ENCODE peak calls at places on chromosomes 1 and 21, in seven cellular contexts. S, D, M, V, E, P and R are unnamed samples.

GRCh38 chr1:44405804-44406743 is 1.0 kb downstream of the RNF220 start:
- DNase-seq in S (no peak), D (peak), M (no peak), V (no peak), E (no peak), P (no peak), R (peak)

GRCh38 chr21:33856893-33857527 is 58.6 kb downstream of the ATP5PO start:
- DNase-seq in S (no peak), D (no peak), M (peak), V (no peak), E (no peak), P (no peak), R (peak)

GRCh38 chr1:44604167-44604955 is 69.9 kb downstream of the TMEM53 start:
- DNase-seq in S (no peak), D (no peak), M (no peak), V (no peak), E (no peak), P (no peak), R (no peak)

GRCh38 chr1:228337711-228338520 is 68.7 kb downstream of the TRIM11 start:
- DNase-seq in S (no peak), D (no peak), M (peak), V (no peak), E (no peak), P (no peak), R (no peak)

GRCh38 chr1:3399732-3400131 is 54.7 kb upstream of the ARHGEF16 start:
- DNase-seq in S (no peak), D (no peak), M (no peak), V (no peak), E (no peak), P (no peak), R (no peak)

GRCh38 chr1:153392822-153393221 is 1.9 kb upstream of the S100A8 start:
- DNase-seq in S (no peak), D (no peak), M (no peak), V (no peak), E (no peak), P (no peak), R (no peak)

GRCh38 chr1:97365026-97365425 is 555.8 kb downstream of the DPYD start:
- DNase-seq in S (no peak), D (no peak), M (no peak), V (no peak), E (no peak), P (peak), R (no peak)

GRCh38 chr21:26846036-26846931 is 1.1 kb upstream of the ADAMTS1 start:
- DNase-seq in S (peak), D (peak), M (peak), V (peak), E (peak), P (peak), R (peak)

GRCh38 chr1:22930235-22930912 is 42.3 kb downstream of the LACTBL1 start:
- DNase-seq in S (no peak), D (peak), M (no peak), V (peak), E (peak), P (peak), R (peak)

GRCh38 chr1:119275145-119275929 is 93.2 kb upstream of the HAO2 start:
- DNase-seq in S (peak), D (peak), M (peak), V (peak), E (peak), P (peak), R (peak)

GRCh38 chr1:1907098-1907736 is 7.8 kb upstream of the CALML6 start:
- DNase-seq in S (peak), D (no peak), M (no peak), V (no peak), E (no peak), P (peak), R (no peak)

GRCh38 chr1:152869808-152870419 is 8.2 kb upstream of the SMCP start:
- DNase-seq in S (peak), D (peak), M (peak), V (peak), E (peak), P (peak), R (peak)

GRCh38 chr1:61268546-61269243 is 186.3 kb downstream of the NFIA start:
- DNase-seq in S (no peak), D (no peak), M (no peak), V (no peak), E (no peak), P (no peak), R (no peak)

GRCh38 chr1:237736372-237737029 is 154.2 kb downstream of the ZP4 start:
- DNase-seq in S (no peak), D (no peak), M (no peak), V (peak), E (peak), P (no peak), R (no peak)

GRCh38 chr1:2860476-2861142 is 59.1 kb upstream of the TTC34 start:
- DNase-seq in S (no peak), D (no peak), M (no peak), V (no peak), E (no peak), P (no peak), R (no peak)

GRCh38 chr21:14895792-14896191 is 169.0 kb downstream of the NRIP1 start:
- DNase-seq in S (no peak), D (no peak), M (no peak), V (no peak), E (no peak), P (no peak), R (no peak)

GRCh38 chr21:35324372-35325220 is 275.5 kb upstream of the RUNX1 start:
- DNase-seq in S (no peak), D (no peak), M (no peak), V (peak), E (peak), P (peak), R (peak)

GRCh38 chr21:30257773-30258172 is 25.0 kb downstream of the KRTAP24-1 start:
- DNase-seq in S (no peak), D (no peak), M (no peak), V (peak), E (peak), P (peak), R (no peak)

GRCh38 chr1:86692636-86693035 is 11.7 kb upstream of the SH3GLB1 start:
- DNase-seq in S (no peak), D (no peak), M (no peak), V (no peak), E (no peak), P (no peak), R (no peak)

GRCh38 chr1:62727656-62728396 is 39.6 kb upstream of the DOCK7 start:
- DNase-seq in S (no peak), D (no peak), M (no peak), V (no peak), E (no peak), P (no peak), R (peak)

GRCh38 chr1:210653771-210654170 is 325.1 kb downstream of the HHAT start:
- DNase-seq in S (no peak), D (no peak), M (no peak), V (no peak), E (no peak), P (peak), R (no peak)

GRCh38 chr1:56520202-56520601 is 59.2 kb downstream of the PLPP3 start:
- DNase-seq in S (no peak), D (no peak), M (no peak), V (no peak), E (no peak), P (peak), R (no peak)

GRCh38 chr1:33762962-33763361 is 100.9 kb upstream of the HMGB4 start:
- DNase-seq in S (no peak), D (no peak), M (no peak), V (no peak), E (no peak), P (peak), R (peak)

GRCh38 chr1:2032737-2033136 is 13.6 kb downstream of the GABRD start:
- DNase-seq in S (no peak), D (no peak), M (no peak), V (no peak), E (no peak), P (no peak), R (no peak)

GRCh38 chr21:36718951-36719501 is 20.1 kb downstream of the SIM2 start:
- DNase-seq in S (peak), D (no peak), M (no peak), V (no peak), E (no peak), P (no peak), R (no peak)

GRCh38 chr1:168145184-168146159 is 8.7 kb upstream of the GPR161 start:
- DNase-seq in S (peak), D (peak), M (peak), V (peak), E (peak), P (peak), R (peak)

GRCh38 chr1:1290238-1290731 is 10.0 kb downstream of the SCNN1D start:
- DNase-seq in S (peak), D (peak), M (no peak), V (peak), E (peak), P (no peak), R (no peak)

GRCh38 chr1:15178571-15179484 is 25.3 kb downstream of the TMEM51 start:
- DNase-seq in S (no peak), D (no peak), M (no peak), V (peak), E (peak), P (peak), R (peak)

GRCh38 chr1:47213230-47213676 is 18.8 kb downstream of the TAL1 start:
- DNase-seq in S (no peak), D (no peak), M (no peak), V (no peak), E (no peak), P (no peak), R (no peak)

GRCh38 chr1:118578276-118578675 is 393.2 kb upstream of the SPAG17 start:
- DNase-seq in S (no peak), D (no peak), M (no peak), V (no peak), E (no peak), P (no peak), R (no peak)

GRCh38 chr1:152942161-152942560 is 4.8 kb upstream of the SPRR5 start:
- DNase-seq in S (no peak), D (no peak), M (no peak), V (no peak), E (no peak), P (no peak), R (no peak)

GRCh38 chr1:91611498-91611917 is 110.9 kb downstream of the CDC7 start:
- DNase-seq in S (no peak), D (peak), M (no peak), V (no peak), E (no peak), P (peak), R (peak)

GRCh38 chr1:207427832-207428231 is 26.3 kb upstream of the CR2 start:
- DNase-seq in S (no peak), D (no peak), M (no peak), V (no peak), E (no peak), P (no peak), R (no peak)

GRCh38 chr1:207421078-207421477 is 33.0 kb upstream of the CR2 start:
- DNase-seq in S (no peak), D (no peak), M (no peak), V (no peak), E (no peak), P (no peak), R (no peak)

GRCh38 chr1:207424570-207425131 is 29.5 kb upstream of the CR2 start:
- DNase-seq in S (no peak), D (no peak), M (no peak), V (no peak), E (no peak), P (no peak), R (no peak)

GRCh38 chr1:207420109-207420508 is 34.0 kb upstream of the CR2 start:
- DNase-seq in S (no peak), D (no peak), M (no peak), V (no peak), E (no peak), P (no peak), R (no peak)

DNA sequence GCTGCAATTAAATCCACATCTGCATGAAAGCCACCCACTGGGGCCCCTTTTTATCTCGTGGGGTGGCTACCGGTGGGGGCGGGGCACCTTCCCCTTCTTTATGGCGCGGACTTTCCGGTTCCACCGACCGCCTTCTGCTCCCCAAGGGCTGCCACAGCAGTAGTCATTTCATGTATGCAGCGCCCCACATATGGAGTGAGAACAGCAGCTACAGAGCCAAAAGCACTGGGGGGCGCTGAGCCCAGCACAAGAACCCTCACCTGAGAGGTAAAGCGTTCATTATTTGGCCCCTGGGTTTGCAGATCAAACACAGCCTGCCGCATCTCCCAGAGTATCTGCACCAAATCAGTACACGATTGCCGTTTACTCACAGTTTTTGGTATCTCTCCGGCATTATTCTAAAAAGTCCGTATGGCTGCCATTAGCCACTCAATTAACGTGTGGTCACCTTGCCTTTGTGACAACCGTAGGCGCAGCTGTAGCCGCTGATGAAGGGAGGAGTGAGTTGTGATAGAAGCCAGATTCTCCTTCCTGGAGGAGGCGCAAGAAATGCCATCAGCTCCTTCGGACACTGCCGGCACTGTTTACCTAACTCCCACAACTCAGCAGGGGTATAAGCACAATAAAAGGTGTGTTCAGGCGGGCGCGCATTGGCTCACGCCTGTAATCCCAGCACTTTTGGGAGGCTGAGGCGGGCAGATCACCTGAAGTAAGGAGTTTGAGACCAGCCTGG is 30.4 kb upstream of the CR2 start:
- DNase-seq in S (no peak), D (no peak), M (no peak), V (no peak), E (no peak), P (no peak), R (no peak)
- H3K4me3 ChIP-seq in S (no peak), D (no peak), M (no peak), V (no peak), E (no peak), P (no peak), R (no peak)

DNA sequence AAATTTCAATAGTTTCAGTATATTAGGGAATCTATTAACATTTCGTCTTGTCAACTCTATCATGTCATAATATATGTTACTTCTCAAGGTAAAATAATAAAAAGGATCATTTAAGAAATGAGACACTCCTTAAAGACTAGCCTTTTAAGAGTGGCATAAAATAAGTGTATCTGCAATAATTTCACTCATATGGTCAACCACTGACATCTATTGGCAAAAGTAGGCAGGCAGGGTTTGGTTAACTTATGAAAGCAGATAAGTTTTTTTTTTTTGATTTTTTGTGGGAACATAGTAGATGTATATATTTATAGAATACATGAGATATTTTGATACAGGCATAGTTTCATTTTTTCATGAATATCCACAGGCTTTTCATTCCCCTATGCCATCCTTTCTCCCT is 5.5 kb upstream of the RGS21 start:
- DNase-seq in S (no peak), D (no peak), M (no peak), V (peak), E (peak), P (peak), R (peak)
- TF ChIP-seq CTCF in S (no peak), D (no peak), M (no peak), V (peak), E (peak), P (peak), R (peak)

DNA sequence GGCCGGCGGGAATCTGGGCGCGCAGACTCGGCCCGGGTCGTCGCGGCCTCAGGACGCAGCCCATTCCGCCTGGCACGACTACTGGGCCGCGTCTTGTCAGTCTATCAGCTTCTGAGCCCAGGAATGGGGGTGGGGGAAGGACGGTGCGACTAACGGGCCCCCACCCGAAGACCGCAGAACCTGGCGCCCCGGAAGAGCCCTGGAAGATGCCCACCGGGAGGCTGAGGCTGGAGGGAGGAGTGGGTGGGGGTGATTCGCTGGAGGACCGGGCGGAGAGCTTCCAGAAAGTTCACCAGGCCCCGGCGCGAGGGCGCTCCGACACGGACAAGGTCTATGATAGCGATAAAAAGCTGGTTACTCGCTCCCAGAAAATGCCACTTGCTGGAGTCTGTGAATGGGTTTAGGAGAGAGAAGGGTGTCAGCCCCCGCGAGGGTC is 1.7 kb upstream of the DMRTA2 start:
- DNase-seq in S (no peak), D (no peak), M (no peak), V (no peak), E (no peak), P (no peak), R (peak)
- H3K4me3 ChIP-seq in S (peak), D (no peak), M (peak), V (no peak), E (no peak), P (peak), R (no peak)

DNA sequence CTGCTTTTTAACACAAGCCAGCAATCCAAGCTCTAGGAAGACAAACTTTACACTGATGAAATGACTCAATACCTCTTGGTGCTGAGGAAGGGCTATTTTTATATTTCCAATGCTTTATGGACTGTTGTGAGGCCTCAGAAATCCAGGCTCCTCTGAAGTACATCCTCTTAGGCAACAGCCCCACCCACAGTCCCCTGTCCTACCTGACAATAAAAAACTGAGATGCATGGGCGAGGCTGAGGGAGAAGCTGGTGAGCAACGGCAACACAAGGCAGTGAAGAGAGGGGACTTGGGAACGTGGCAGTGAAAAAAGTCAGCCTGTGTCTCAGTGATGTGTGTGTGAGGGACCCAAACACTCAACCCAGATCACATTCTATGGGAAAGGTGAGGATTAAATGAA is 10.1 kb upstream of the CPT2 start:
- DNase-seq in S (no peak), D (no peak), M (no peak), V (no peak), E (no peak), P (no peak), R (no peak)
- TF ChIP-seq CTCF in S (no peak), D (no peak), M (no peak), V (no peak), E (no peak), P (no peak), R (no peak)